ENCODE peak calls at places on chromosomes 4 and X, in seven cellular contexts. One of them, this sample, is unnamed. For H3K4me1, the result is how much of the 10 kb centered on the place peaks cover.

GRCh38 chrX:41137589-41137988 is 52.3 kb downstream of the USP9X start:
- DNase-seq in lower lobe of right lung: no peak
- DNase-seq in neural progenitor cell: no peak
- DNase-seq in upper lobe of right lung: no peak
- DNase-seq in GM23338: peak
- DNase-seq in GM12878: no peak
- DNase-seq in ovary: no peak
- DNase-seq in this sample: no peak

GRCh38 chr4:168843635-168844034 is 166.4 kb downstream of the CBR4 start:
- DNase-seq in ovary: no peak
- DNase-seq in GM23338: no peak
- DNase-seq in neural progenitor cell: no peak
- DNase-seq in GM12878: no peak
- DNase-seq in upper lobe of right lung: no peak
- DNase-seq in lower lobe of right lung: no peak
- DNase-seq in this sample: no peak

GRCh38 chr4:30837131-30837539 is 117.0 kb downstream of the PCDH7 start:
- DNase-seq in GM12878: no peak
- DNase-seq in GM23338: peak
- DNase-seq in ovary: no peak
- DNase-seq in lower lobe of right lung: no peak
- DNase-seq in neural progenitor cell: peak
- DNase-seq in upper lobe of right lung: no peak
- DNase-seq in this sample: no peak

GRCh38 chr4:105902550-105903262 is 7.4 kb downstream of the NPNT start:
- DNase-seq in GM23338: no peak
- DNase-seq in GM12878: no peak
- DNase-seq in upper lobe of right lung: no peak
- DNase-seq in ovary: no peak
- DNase-seq in lower lobe of right lung: peak
- DNase-seq in neural progenitor cell: no peak
- DNase-seq in this sample: no peak

GRCh38 chrX:12263211-12263610 is 124.9 kb downstream of the FRMPD4 start:
- DNase-seq in GM12878: no peak
- DNase-seq in ovary: no peak
- DNase-seq in upper lobe of right lung: no peak
- DNase-seq in neural progenitor cell: no peak
- DNase-seq in GM23338: no peak
- DNase-seq in lower lobe of right lung: no peak
- DNase-seq in this sample: no peak

GRCh38 chrX:130034178-130034577 is 51.7 kb downstream of the BCORL1 start:
- DNase-seq in neural progenitor cell: no peak
- DNase-seq in ovary: no peak
- DNase-seq in GM12878: no peak
- DNase-seq in lower lobe of right lung: no peak
- DNase-seq in GM23338: no peak
- DNase-seq in upper lobe of right lung: no peak
- DNase-seq in this sample: no peak

GRCh38 chr4:1351854-1352633 is 5.0 kb downstream of the UVSSA start:
- DNase-seq in neural progenitor cell: peak
- DNase-seq in GM12878: peak
- DNase-seq in lower lobe of right lung: peak
- DNase-seq in GM23338: peak
- DNase-seq in upper lobe of right lung: peak
- DNase-seq in ovary: peak
- DNase-seq in this sample: peak

GRCh38 chrX:86066998-86067397 is 19.6 kb upstream of the CHM start:
- DNase-seq in GM23338: peak
- DNase-seq in ovary: no peak
- DNase-seq in lower lobe of right lung: no peak
- DNase-seq in neural progenitor cell: no peak
- DNase-seq in GM12878: no peak
- DNase-seq in upper lobe of right lung: no peak
- DNase-seq in this sample: no peak

GRCh38 chrX:100928660-100929613 is at the start of gene XKRX:
- DNase-seq in GM23338: peak
- DNase-seq in ovary: peak
- DNase-seq in neural progenitor cell: peak
- DNase-seq in upper lobe of right lung: peak
- DNase-seq in lower lobe of right lung: peak
- DNase-seq in GM12878: no peak
- DNase-seq in this sample: no peak

GRCh38 chrX:78075787-78076389 is 28.2 kb upstream of the PGK1 start:
- DNase-seq in upper lobe of right lung: no peak
- DNase-seq in lower lobe of right lung: no peak
- DNase-seq in GM12878: no peak
- DNase-seq in GM23338: no peak
- DNase-seq in ovary: no peak
- DNase-seq in neural progenitor cell: no peak
- DNase-seq in this sample: no peak

GRCh38 chr4:39873823-39874222 is 103.9 kb downstream of the PDS5A start:
- DNase-seq in lower lobe of right lung: no peak
- DNase-seq in ovary: no peak
- DNase-seq in neural progenitor cell: no peak
- DNase-seq in GM23338: no peak
- DNase-seq in GM12878: no peak
- DNase-seq in upper lobe of right lung: no peak
- DNase-seq in this sample: no peak

GRCh38 chrX:10011261-10011931 is 44.2 kb downstream of the CLDN34 start:
- DNase-seq in GM12878: peak
- DNase-seq in lower lobe of right lung: no peak
- DNase-seq in neural progenitor cell: peak
- DNase-seq in GM23338: peak
- DNase-seq in upper lobe of right lung: no peak
- DNase-seq in ovary: no peak
- DNase-seq in this sample: no peak

GRCh38 chr4:176270669-176271068 is 1.6 kb upstream of the ASB5 start:
- DNase-seq in GM23338: no peak
- DNase-seq in GM12878: no peak
- DNase-seq in ovary: no peak
- DNase-seq in lower lobe of right lung: no peak
- DNase-seq in neural progenitor cell: no peak
- DNase-seq in upper lobe of right lung: no peak
- DNase-seq in this sample: no peak

GRCh38 chr4:13919021-13919441 is 291.5 kb upstream of the BOD1L1 start:
- DNase-seq in neural progenitor cell: no peak
- DNase-seq in GM12878: no peak
- DNase-seq in upper lobe of right lung: no peak
- DNase-seq in ovary: no peak
- DNase-seq in lower lobe of right lung: no peak
- DNase-seq in GM23338: no peak
- DNase-seq in this sample: no peak

GRCh38 chrX:65871671-65872311 is 168.1 kb downstream of the VSIG4 start:
- DNase-seq in ovary: no peak
- DNase-seq in lower lobe of right lung: no peak
- DNase-seq in GM23338: peak
- DNase-seq in neural progenitor cell: peak
- DNase-seq in GM12878: peak
- DNase-seq in upper lobe of right lung: no peak
- DNase-seq in this sample: no peak

GRCh38 chr4:185395255-185395955 is at the start of gene LRP2BP:
- DNase-seq in upper lobe of right lung: no peak
- DNase-seq in neural progenitor cell: no peak
- DNase-seq in lower lobe of right lung: no peak
- DNase-seq in GM12878: peak
- DNase-seq in GM23338: no peak
- DNase-seq in ovary: no peak
- DNase-seq in this sample: no peak

GRCh38 chr4:78464265-78464664 is 87.3 kb upstream of the ANXA3 start:
- DNase-seq in ovary: no peak
- DNase-seq in GM12878: no peak
- DNase-seq in GM23338: no peak
- DNase-seq in lower lobe of right lung: no peak
- DNase-seq in neural progenitor cell: no peak
- DNase-seq in upper lobe of right lung: no peak
- DNase-seq in this sample: no peak

GRCh38 chrX:120302434-120302833 is 8.8 kb downstream of the TMEM255A start:
- DNase-seq in GM23338: peak
- DNase-seq in upper lobe of right lung: peak
- DNase-seq in lower lobe of right lung: peak
- DNase-seq in neural progenitor cell: peak
- DNase-seq in GM12878: peak
- DNase-seq in ovary: no peak
- DNase-seq in this sample: no peak

GRCh38 chrX:155216940-155217450 is 735 bp downstream of the VBP1 start:
- DNase-seq in GM23338: peak
- DNase-seq in GM12878: peak
- DNase-seq in neural progenitor cell: peak
- DNase-seq in ovary: no peak
- DNase-seq in lower lobe of right lung: no peak
- DNase-seq in upper lobe of right lung: no peak
- DNase-seq in this sample: no peak

GRCh38 chr4:119498520-119498919 is 130.1 kb downstream of the PDE5A start:
- DNase-seq in GM23338: no peak
- DNase-seq in upper lobe of right lung: no peak
- DNase-seq in ovary: peak
- DNase-seq in neural progenitor cell: no peak
- DNase-seq in GM12878: no peak
- DNase-seq in lower lobe of right lung: no peak
- DNase-seq in this sample: no peak

GRCh38 chr4:119858176-119858575 is 208.5 kb downstream of the MAD2L1 start:
- DNase-seq in GM12878: no peak
- DNase-seq in neural progenitor cell: no peak
- DNase-seq in GM23338: no peak
- DNase-seq in lower lobe of right lung: no peak
- DNase-seq in upper lobe of right lung: no peak
- DNase-seq in ovary: no peak
- DNase-seq in this sample: no peak

GRCh38 chrX:127457161-127457560 is 595.0 kb downstream of the ACTRT1 start:
- DNase-seq in upper lobe of right lung: no peak
- DNase-seq in lower lobe of right lung: no peak
- DNase-seq in ovary: no peak
- DNase-seq in GM23338: no peak
- DNase-seq in neural progenitor cell: no peak
- DNase-seq in GM12878: no peak
- DNase-seq in this sample: no peak

GRCh38 chr4:15598644-15599043 is 56.5 kb downstream of the FBXL5 start:
- DNase-seq in lower lobe of right lung: no peak
- DNase-seq in upper lobe of right lung: no peak
- DNase-seq in ovary: no peak
- DNase-seq in GM23338: no peak
- DNase-seq in neural progenitor cell: no peak
- DNase-seq in GM12878: no peak
- DNase-seq in this sample: no peak

GRCh38 chr4:165053645-165054044 is at the start of gene TRIM75:
- DNase-seq in GM23338: no peak
- DNase-seq in neural progenitor cell: no peak
- DNase-seq in ovary: no peak
- DNase-seq in GM12878: no peak
- DNase-seq in upper lobe of right lung: no peak
- DNase-seq in lower lobe of right lung: no peak
- DNase-seq in this sample: no peak

GRCh38 chr4:93788712-93789111 is 39.8 kb upstream of the ATOH1 start:
- DNase-seq in GM23338: peak
- DNase-seq in ovary: no peak
- DNase-seq in upper lobe of right lung: no peak
- DNase-seq in neural progenitor cell: peak
- DNase-seq in GM12878: no peak
- DNase-seq in lower lobe of right lung: no peak
- DNase-seq in this sample: no peak

GRCh38 chrX:107775734-107776511 is at the start of gene TSC22D3:
- DNase-seq in GM23338: peak
- DNase-seq in upper lobe of right lung: peak
- DNase-seq in GM12878: no peak
- DNase-seq in ovary: peak
- DNase-seq in neural progenitor cell: peak
- DNase-seq in lower lobe of right lung: peak
- DNase-seq in this sample: peak
- H3K4me3 ChIP-seq in GM23338: peak
- H3K4me3 ChIP-seq in upper lobe of right lung: peak
- H3K4me3 ChIP-seq in GM12878: peak
- H3K4me3 ChIP-seq in ovary: peak
- H3K4me3 ChIP-seq in neural progenitor cell: peak
- H3K4me3 ChIP-seq in lower lobe of right lung: peak
- H3K4me3 ChIP-seq in this sample: peak

GRCh38 chr4:6851962-6852361 is 57.7 kb upstream of the TBC1D14 start:
- DNase-seq in upper lobe of right lung: no peak
- DNase-seq in neural progenitor cell: no peak
- DNase-seq in GM23338: no peak
- DNase-seq in GM12878: no peak
- DNase-seq in lower lobe of right lung: no peak
- DNase-seq in ovary: no peak
- DNase-seq in this sample: no peak
- H3K4me1 ChIP-seq in upper lobe of right lung: under half
- H3K4me1 ChIP-seq in neural progenitor cell: under half
- H3K4me1 ChIP-seq in GM23338: under half
- H3K4me1 ChIP-seq in GM12878: under half
- H3K4me1 ChIP-seq in lower lobe of right lung: under half
- H3K4me1 ChIP-seq in ovary: under half
- H3K4me1 ChIP-seq in this sample: under half

GRCh38 chr4:65007841-65008439 is 598.7 kb upstream of the TECRL start:
- DNase-seq in neural progenitor cell: peak
- DNase-seq in GM12878: no peak
- DNase-seq in upper lobe of right lung: no peak
- DNase-seq in GM23338: peak
- DNase-seq in ovary: no peak
- DNase-seq in lower lobe of right lung: no peak
- DNase-seq in this sample: no peak
- TF ChIP-seq CTCF in neural progenitor cell: peak
- TF ChIP-seq CTCF in GM12878: peak
- TF ChIP-seq CTCF in upper lobe of right lung: peak
- TF ChIP-seq CTCF in GM23338: peak
- TF ChIP-seq CTCF in ovary: no peak
- TF ChIP-seq CTCF in lower lobe of right lung: peak
- TF ChIP-seq CTCF in this sample: no peak

GRCh38 chr4:41215155-41215554 is 813 bp upstream of the APBB2 start:
- DNase-seq in lower lobe of right lung: no peak
- DNase-seq in upper lobe of right lung: no peak
- DNase-seq in neural progenitor cell: no peak
- DNase-seq in GM23338: no peak
- DNase-seq in ovary: no peak
- DNase-seq in GM12878: no peak
- DNase-seq in this sample: no peak

GRCh38 chr4:41215969-41216293 is 1.6 kb upstream of the APBB2 start:
- DNase-seq in upper lobe of right lung: no peak
- DNase-seq in neural progenitor cell: no peak
- DNase-seq in lower lobe of right lung: no peak
- DNase-seq in ovary: no peak
- DNase-seq in GM12878: no peak
- DNase-seq in GM23338: no peak
- DNase-seq in this sample: no peak

GRCh38 chr4:41212221-41213203 is 1.8 kb downstream of the APBB2 start:
- DNase-seq in GM12878: peak
- DNase-seq in lower lobe of right lung: no peak
- DNase-seq in GM23338: peak
- DNase-seq in upper lobe of right lung: no peak
- DNase-seq in neural progenitor cell: peak
- DNase-seq in ovary: peak
- DNase-seq in this sample: no peak

GRCh38 chr4:41214158-41215146 is at the start of gene APBB2:
- DNase-seq in lower lobe of right lung: peak
- DNase-seq in ovary: peak
- DNase-seq in neural progenitor cell: peak
- DNase-seq in GM23338: peak
- DNase-seq in GM12878: peak
- DNase-seq in upper lobe of right lung: peak
- DNase-seq in this sample: peak

GRCh38 chr4:41213563-41214157 is 682 bp downstream of the APBB2 start:
- DNase-seq in GM12878: no peak
- DNase-seq in ovary: peak
- DNase-seq in lower lobe of right lung: no peak
- DNase-seq in upper lobe of right lung: peak
- DNase-seq in GM23338: no peak
- DNase-seq in neural progenitor cell: no peak
- DNase-seq in this sample: no peak
- H3K4me3 ChIP-seq in GM12878: peak
- H3K4me3 ChIP-seq in ovary: peak
- H3K4me3 ChIP-seq in lower lobe of right lung: peak
- H3K4me3 ChIP-seq in upper lobe of right lung: peak
- H3K4me3 ChIP-seq in GM23338: peak
- H3K4me3 ChIP-seq in neural progenitor cell: peak
- H3K4me3 ChIP-seq in this sample: peak

GRCh38 chr4:113587640-113588275 is 173.8 kb downstream of the CAMK2D start:
- DNase-seq in ovary: no peak
- DNase-seq in GM12878: no peak
- DNase-seq in neural progenitor cell: no peak
- DNase-seq in GM23338: no peak
- DNase-seq in upper lobe of right lung: no peak
- DNase-seq in lower lobe of right lung: no peak
- DNase-seq in this sample: no peak
- H3K4me1 ChIP-seq in ovary: under half
- H3K4me1 ChIP-seq in GM12878: under half
- H3K4me1 ChIP-seq in neural progenitor cell: under half
- H3K4me1 ChIP-seq in GM23338: under half
- H3K4me1 ChIP-seq in upper lobe of right lung: under half
- H3K4me1 ChIP-seq in lower lobe of right lung: under half
- H3K4me1 ChIP-seq in this sample: half or more